ENCODE peak calls at places on chromosome 16, in seven cellular contexts. W, E, Q, Y, A, F and L are unnamed samples.

GRCh38 chr16:51540259-51540658 is 389.2 kb upstream of the SALL1 start:
- DNase-seq in W (no peak), E (no peak), Q (peak; percentile 62), Y (peak; percentile 58), A (no peak), F (peak; percentile 74), L (no peak)

GRCh38 chr16:47984669-47985068 is 171.1 kb downstream of the ABCC12 start:
- DNase-seq in W (no peak), E (no peak), Q (no peak), Y (peak; percentile 22), A (no peak), F (no peak), L (no peak)

GRCh38 chr16:50841081-50841886 is 99.4 kb downstream of the CYLD start:
- DNase-seq in W (peak; percentile 78), E (no peak), Q (no peak), Y (no peak), A (no peak), F (peak; percentile 8), L (no peak)

GRCh38 chr16:85171809-85172464 is 59.7 kb upstream of the CIBAR2 start:
- DNase-seq in W (no peak), E (no peak), Q (no peak), Y (no peak), A (no peak), F (no peak), L (no peak)

GRCh38 chr16:57923418-57923817 is 47.5 kb downstream of the CNGB1 start:
- DNase-seq in W (no peak), E (no peak), Q (no peak), Y (no peak), A (no peak), F (no peak), L (no peak)

GRCh38 chr16:76345093-76345735 is 68.0 kb downstream of the CNTNAP4 start:
- DNase-seq in W (no peak), E (no peak), Q (no peak), Y (peak; percentile 12), A (no peak), F (peak; percentile 6), L (no peak)

GRCh38 chr16:19307587-19308241 is 22.2 kb downstream of the CLEC19A start:
- DNase-seq in W (peak; percentile 84), E (no peak), Q (no peak), Y (no peak), A (no peak), F (no peak), L (no peak)

GRCh38 chr16:82629441-82630027 is 2.8 kb downstream of the CDH13 start:
- DNase-seq in W (peak; percentile 52), E (no peak), Q (no peak), Y (peak; percentile 65), A (no peak), F (peak; percentile 76), L (no peak)

DNA sequence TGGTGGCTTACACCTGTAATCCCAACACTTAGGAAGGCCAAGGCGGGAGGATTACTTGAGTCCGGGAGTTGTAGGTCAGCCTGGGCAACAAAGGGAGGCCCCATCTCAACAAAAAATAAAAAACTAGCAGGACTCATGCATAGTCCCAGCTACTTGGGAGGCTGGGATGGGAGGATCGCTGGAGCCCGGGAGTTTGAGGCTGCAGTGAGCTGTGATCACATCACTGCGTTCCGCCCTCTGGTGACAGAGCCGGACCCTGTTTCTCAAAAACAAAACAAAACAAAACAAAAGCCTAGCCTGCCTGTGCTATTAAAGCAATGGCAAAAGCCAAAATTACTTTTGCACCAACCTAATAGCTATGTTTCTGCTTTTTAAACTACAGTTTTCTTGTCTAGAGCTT is 1.5 kb downstream of the FCSK start:
- DNase-seq in W (no peak), E (no peak), Q (no peak), Y (no peak), A (no peak), F (no peak), L (no peak)
- TF ChIP-seq CTCF in W (peak; percentile 28), E (no peak), Q (no peak), Y (no peak), A (no peak), F (no peak), L (no peak)

GRCh38 chr16:68070811-68071546 is 14.2 kb upstream of the NFATC3 start:
- DNase-seq in W (no peak), E (no peak), Q (no peak), Y (no peak), A (no peak), F (peak; percentile 23), L (no peak)
- H3K4me3 ChIP-seq in W (no peak overlapping the region), E (no peak overlapping the region), Q (no peak overlapping the region), Y (no peak overlapping the region), A (no peak overlapping the region), F (no peak overlapping the region), L (no peak overlapping the region)

DNA sequence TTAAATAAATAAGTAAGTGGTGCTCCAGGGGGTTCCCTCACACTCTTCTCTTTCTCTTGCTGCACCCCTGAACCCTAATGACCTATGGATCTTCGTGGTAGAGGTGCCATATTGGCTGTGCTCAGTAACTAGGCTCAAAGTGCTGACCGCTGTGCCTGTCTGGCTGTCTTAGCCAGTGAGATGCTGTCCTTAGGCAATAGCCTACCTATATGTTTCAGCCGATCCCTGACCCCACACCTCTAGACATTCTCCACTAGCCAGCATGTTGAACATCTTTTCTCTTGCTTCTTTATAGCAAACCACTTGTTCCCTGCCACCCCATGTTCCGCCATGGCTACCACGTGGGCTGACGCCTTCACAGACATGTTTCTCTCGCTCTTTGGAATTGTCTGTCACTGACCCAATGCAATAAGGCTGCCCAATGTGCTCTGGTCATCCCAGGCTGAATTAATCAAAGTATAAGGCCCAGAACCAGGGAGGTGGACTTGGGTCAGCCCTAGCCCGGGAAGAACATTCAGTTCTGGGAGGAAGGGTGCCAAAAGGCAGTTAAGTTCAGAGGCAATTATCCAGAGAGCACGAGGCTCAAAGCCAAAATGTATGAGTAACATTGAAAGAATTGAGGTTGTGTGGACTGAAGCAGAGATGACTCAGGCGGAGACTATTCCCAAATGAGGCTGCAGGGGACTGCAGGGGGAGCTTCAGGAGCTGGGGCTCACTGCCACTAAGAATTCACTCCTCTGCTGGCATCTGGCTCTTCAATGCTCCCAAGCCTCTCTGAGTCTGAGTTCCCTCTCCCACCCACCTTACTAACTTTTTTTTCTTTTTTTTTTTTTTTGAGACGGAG is 28.7 kb upstream of the TNRC6A start:
- DNase-seq in W (peak; percentile 64), E (peak; percentile 99), Q (peak; percentile 97), Y (peak; percentile 98), A (peak; percentile 79), F (peak; percentile 91), L (peak; percentile 65)
- TF ChIP-seq CTCF in W (peak; percentile 45), E (peak; percentile 52), Q (peak; percentile 47), Y (peak; percentile 47), A (peak; percentile 34), F (peak; percentile 47), L (peak; percentile 33)

GRCh38 chr16:14307623-14308356 is 236.7 kb downstream of the MRTFB start:
- DNase-seq in W (peak; percentile 21), E (no peak), Q (no peak), Y (no peak), A (no peak), F (peak; percentile 61), L (peak; percentile 76)

GRCh38 chr16:14310519-14310991 is 239.4 kb downstream of the MRTFB start:
- DNase-seq in W (peak; percentile 69), E (no peak), Q (no peak), Y (peak; percentile 44), A (no peak), F (no peak), L (no peak)

GRCh38 chr16:14308357-14308723 is 237.2 kb downstream of the MRTFB start:
- DNase-seq in W (no peak), E (no peak), Q (no peak), Y (no peak), A (no peak), F (no peak), L (no peak)

GRCh38 chr16:14309001-14309886 is 238.1 kb downstream of the MRTFB start:
- DNase-seq in W (peak; percentile 90), E (no peak), Q (no peak), Y (no peak), A (peak; percentile 67), F (peak; percentile 97), L (no peak)

GRCh38 chr16:14309906-14310305 is 238.8 kb downstream of the MRTFB start:
- DNase-seq in W (no peak), E (no peak), Q (peak; percentile 64), Y (peak; percentile 44), A (no peak), F (peak; percentile 98), L (no peak)
- H3K4me3 ChIP-seq in W (peak overlapping the region; percentile 30), E (no peak overlapping the region), Q (no peak overlapping the region), Y (no peak overlapping the region), A (peak overlapping the region; percentile 16), F (no peak overlapping the region), L (no peak overlapping the region)

GRCh38 chr16:90077757-90078593 is 844 bp upstream of the PRDM7 start:
- DNase-seq in W (peak; percentile 55), E (no peak), Q (no peak), Y (peak; percentile 44), A (peak; percentile 32), F (peak; percentile 27), L (no peak)
- TF ChIP-seq CTCF in W (peak; percentile 12), E (no peak), Q (no peak), Y (peak; percentile 1), A (no peak), F (no peak), L (no peak)

GRCh38 chr16:2044541-2044940 is 3.1 kb downstream of the NTHL1 start:
- DNase-seq in W (no peak), E (no peak), Q (no peak), Y (no peak), A (no peak), F (no peak), L (no peak)

GRCh38 chr16:2042171-2042570 is 5.5 kb downstream of the NTHL1 start:
- DNase-seq in W (no peak), E (no peak), Q (no peak), Y (no peak), A (no peak), F (no peak), L (no peak)

GRCh38 chr16:2042666-2043295 is 4.9 kb downstream of the NTHL1 start:
- DNase-seq in W (no peak), E (no peak), Q (no peak), Y (no peak), A (no peak), F (no peak), L (no peak)

GRCh38 chr16:2043296-2043979 is 4.2 kb downstream of the NTHL1 start:
- DNase-seq in W (no peak), E (no peak), Q (no peak), Y (no peak), A (no peak), F (peak; percentile 42), L (no peak)

DNA sequence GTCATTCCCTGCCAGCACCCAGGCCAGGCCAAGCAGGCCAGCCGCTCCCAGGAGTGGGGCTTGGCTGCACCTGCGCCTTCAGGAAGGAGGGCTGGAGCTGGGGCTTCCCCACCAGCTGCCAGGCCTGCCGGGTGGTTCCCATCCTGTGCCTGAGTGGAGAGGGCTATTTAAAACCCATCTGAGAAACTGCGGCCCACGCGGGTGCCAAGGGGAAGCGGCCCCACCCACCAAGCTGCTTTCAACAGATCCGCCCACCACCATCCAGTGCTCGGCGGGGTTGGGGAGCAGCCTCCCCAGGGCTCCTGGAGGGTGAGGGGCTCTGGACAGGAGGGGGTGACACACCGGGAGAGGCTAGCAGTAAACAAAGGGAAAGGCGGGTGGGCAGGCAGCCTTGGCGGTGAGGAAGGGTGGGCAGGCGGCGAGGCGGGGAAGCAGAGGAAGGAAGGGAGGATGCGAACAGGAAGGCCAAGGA is 3.6 kb downstream of the NTHL1 start:
- DNase-seq in W (no peak), E (no peak), Q (no peak), Y (no peak), A (no peak), F (no peak), L (no peak)
- H3K4me3 ChIP-seq in W (no peak overlapping the region), E (no peak overlapping the region), Q (no peak overlapping the region), Y (no peak overlapping the region), A (no peak overlapping the region), F (no peak overlapping the region), L (no peak overlapping the region)